ENCODE peak calls at places on chromosomes 2 and 18, in six cellular contexts. One of them, this sample, is unnamed.

GRCh38 chr2:241900251-241901017 is 30.9 kb downstream of the RTP5 start:
- DNase-seq in HFFc6: no peak
- DNase-seq in fibroblast of pulmonary artery: no peak
- DNase-seq in GM20000: no peak
- DNase-seq in PC-9: peak; percentile 25
- DNase-seq in right atrium auricular region: no peak
- DNase-seq in this sample: no peak

GRCh38 chr18:47149457-47150028 is 757 bp downstream of the HDHD2 start:
- DNase-seq in right atrium auricular region: no peak
- DNase-seq in fibroblast of pulmonary artery: no peak
- DNase-seq in GM20000: no peak
- DNase-seq in HFFc6: no peak
- DNase-seq in PC-9: no peak
- DNase-seq in this sample: no peak

GRCh38 chr2:119387381-119388129 is 20.8 kb downstream of the DBI start:
- DNase-seq in PC-9: peak; percentile 57
- DNase-seq in GM20000: peak; percentile 79
- DNase-seq in fibroblast of pulmonary artery: peak; percentile 91
- DNase-seq in right atrium auricular region: peak; percentile 81
- DNase-seq in HFFc6: peak; percentile 14
- DNase-seq in this sample: peak; percentile 73

GRCh38 chr18:42182728-42183700 is 228.0 kb downstream of the PIK3C3 start:
- DNase-seq in GM20000: no peak
- DNase-seq in right atrium auricular region: no peak
- DNase-seq in fibroblast of pulmonary artery: no peak
- DNase-seq in PC-9: no peak
- DNase-seq in HFFc6: peak; percentile 64
- DNase-seq in this sample: no peak

GRCh38 chr18:45755936-45756335 is 32.0 kb downstream of the SLC14A1 start:
- DNase-seq in fibroblast of pulmonary artery: peak; percentile 93
- DNase-seq in right atrium auricular region: peak; percentile 73
- DNase-seq in GM20000: no peak
- DNase-seq in HFFc6: no peak
- DNase-seq in PC-9: no peak
- DNase-seq in this sample: no peak

GRCh38 chr2:158619496-158619895 is 162.7 kb downstream of the PKP4 start:
- DNase-seq in right atrium auricular region: no peak
- DNase-seq in fibroblast of pulmonary artery: peak; percentile 64
- DNase-seq in PC-9: peak; percentile 57
- DNase-seq in GM20000: no peak
- DNase-seq in HFFc6: peak; percentile 46
- DNase-seq in this sample: no peak

GRCh38 chr2:45964226-45964841 is 312.9 kb downstream of the PRKCE start:
- DNase-seq in right atrium auricular region: peak; percentile 71
- DNase-seq in HFFc6: peak; percentile 97
- DNase-seq in PC-9: peak; percentile 100
- DNase-seq in GM20000: no peak
- DNase-seq in fibroblast of pulmonary artery: peak; percentile 92
- DNase-seq in this sample: no peak

GRCh38 chr2:206635016-206635415 is 7.3 kb upstream of the FAM237A start:
- DNase-seq in HFFc6: no peak
- DNase-seq in PC-9: no peak
- DNase-seq in GM20000: no peak
- DNase-seq in right atrium auricular region: no peak
- DNase-seq in fibroblast of pulmonary artery: peak; percentile 4
- DNase-seq in this sample: no peak

GRCh38 chr2:145006957-145007672 is 487.2 kb upstream of the ZEB2 start:
- DNase-seq in HFFc6: peak; percentile 97
- DNase-seq in fibroblast of pulmonary artery: peak; percentile 95
- DNase-seq in PC-9: no peak
- DNase-seq in right atrium auricular region: peak; percentile 83
- DNase-seq in GM20000: no peak
- DNase-seq in this sample: no peak

GRCh38 chr2:128069769-128070168 is 21.2 kb upstream of the UGGT1 start:
- DNase-seq in HFFc6: no peak
- DNase-seq in fibroblast of pulmonary artery: peak; percentile 73
- DNase-seq in right atrium auricular region: no peak
- DNase-seq in PC-9: peak; percentile 35
- DNase-seq in GM20000: no peak
- DNase-seq in this sample: no peak

GRCh38 chr18:2173464-2173863 is 397.8 kb downstream of the METTL4 start:
- DNase-seq in HFFc6: peak; percentile 94
- DNase-seq in GM20000: no peak
- DNase-seq in PC-9: peak; percentile 53
- DNase-seq in right atrium auricular region: peak; percentile 66
- DNase-seq in fibroblast of pulmonary artery: peak; percentile 97
- DNase-seq in this sample: no peak

GRCh38 chr2:37656512-37657423 is 14.7 kb downstream of the CDC42EP3 start:
- DNase-seq in PC-9: no peak
- DNase-seq in GM20000: no peak
- DNase-seq in fibroblast of pulmonary artery: peak; percentile 44
- DNase-seq in HFFc6: no peak
- DNase-seq in right atrium auricular region: no peak
- DNase-seq in this sample: no peak

GRCh38 chr2:162114291-162114690 is 37.8 kb downstream of the GCG start:
- DNase-seq in fibroblast of pulmonary artery: peak; percentile 79
- DNase-seq in HFFc6: no peak
- DNase-seq in PC-9: no peak
- DNase-seq in GM20000: no peak
- DNase-seq in right atrium auricular region: no peak
- DNase-seq in this sample: no peak

GRCh38 chr2:73986085-73986680 is 1.5 kb downstream of the TET3 start:
- DNase-seq in HFFc6: no peak
- DNase-seq in right atrium auricular region: no peak
- DNase-seq in fibroblast of pulmonary artery: no peak
- DNase-seq in GM20000: no peak
- DNase-seq in PC-9: no peak
- DNase-seq in this sample: no peak

GRCh38 chr2:2399390-2399789 is 68.3 kb upstream of the MYT1L start:
- DNase-seq in GM20000: no peak
- DNase-seq in HFFc6: no peak
- DNase-seq in right atrium auricular region: no peak
- DNase-seq in PC-9: no peak
- DNase-seq in fibroblast of pulmonary artery: no peak
- DNase-seq in this sample: no peak

GRCh38 chr18:45464619-45465018 is 150.7 kb upstream of the SLC14A2 start:
- DNase-seq in GM20000: no peak
- DNase-seq in fibroblast of pulmonary artery: no peak
- DNase-seq in PC-9: no peak
- DNase-seq in right atrium auricular region: no peak
- DNase-seq in HFFc6: no peak
- DNase-seq in this sample: no peak

GRCh38 chr2:218032336-218033171 is 29.8 kb upstream of the TNS1 start:
- DNase-seq in GM20000: peak; percentile 11
- DNase-seq in fibroblast of pulmonary artery: no peak
- DNase-seq in PC-9: no peak
- DNase-seq in right atrium auricular region: peak; percentile 55
- DNase-seq in HFFc6: no peak
- DNase-seq in this sample: peak; percentile 30

GRCh38 chr2:74290466-74291216 is 52.6 kb downstream of the SLC4A5 start:
- DNase-seq in right atrium auricular region: no peak
- DNase-seq in PC-9: no peak
- DNase-seq in fibroblast of pulmonary artery: no peak
- DNase-seq in GM20000: peak; percentile 39
- DNase-seq in HFFc6: no peak
- DNase-seq in this sample: peak; percentile 58

GRCh38 chr2:230631470-230631869 is 81.2 kb upstream of the CAB39 start:
- DNase-seq in GM20000: no peak
- DNase-seq in right atrium auricular region: no peak
- DNase-seq in HFFc6: no peak
- DNase-seq in fibroblast of pulmonary artery: no peak
- DNase-seq in PC-9: no peak
- DNase-seq in this sample: no peak
- TF ChIP-seq CTCF in GM20000: no peak
- TF ChIP-seq CTCF in right atrium auricular region: no peak
- TF ChIP-seq CTCF in HFFc6: peak; percentile 31
- TF ChIP-seq CTCF in fibroblast of pulmonary artery: no peak
- TF ChIP-seq CTCF in PC-9: no peak
- TF ChIP-seq CTCF in this sample: no peak

DNA sequence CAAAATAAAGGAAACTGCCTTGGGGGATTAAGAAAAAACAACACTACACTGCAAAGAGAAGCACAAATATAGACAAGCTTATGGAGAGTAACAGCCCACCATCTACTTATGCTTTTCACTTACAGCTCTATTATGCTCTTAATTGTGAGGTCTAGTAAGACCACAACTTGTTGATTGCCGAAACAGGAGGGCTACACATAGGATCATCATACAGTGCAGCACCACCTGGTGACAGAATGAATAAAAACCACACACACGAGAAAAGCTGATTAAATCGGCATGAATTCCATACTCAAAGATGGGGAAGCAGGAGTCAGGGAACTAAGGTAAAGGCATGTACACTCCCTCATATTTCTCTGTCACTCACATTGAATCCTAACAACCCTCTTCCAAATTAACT is 259.2 kb downstream of the IKZF2 start:
- DNase-seq in PC-9: no peak
- DNase-seq in HFFc6: peak; percentile 49
- DNase-seq in right atrium auricular region: no peak
- DNase-seq in GM20000: no peak
- DNase-seq in fibroblast of pulmonary artery: peak; percentile 78
- DNase-seq in this sample: no peak
- TF ChIP-seq CTCF in PC-9: no peak
- TF ChIP-seq CTCF in HFFc6: peak; percentile 78
- TF ChIP-seq CTCF in right atrium auricular region: no peak
- TF ChIP-seq CTCF in GM20000: no peak
- TF ChIP-seq CTCF in fibroblast of pulmonary artery: peak; percentile 63
- TF ChIP-seq CTCF in this sample: no peak

GRCh38 chr2:23312996-23313606 is 71.9 kb upstream of the KLHL29 start:
- DNase-seq in PC-9: no peak
- DNase-seq in right atrium auricular region: no peak
- DNase-seq in HFFc6: no peak
- DNase-seq in fibroblast of pulmonary artery: no peak
- DNase-seq in GM20000: peak; percentile 63
- DNase-seq in this sample: peak; percentile 68
- TF ChIP-seq CTCF in PC-9: peak; percentile 87
- TF ChIP-seq CTCF in right atrium auricular region: no peak
- TF ChIP-seq CTCF in HFFc6: peak; percentile 81
- TF ChIP-seq CTCF in fibroblast of pulmonary artery: peak; percentile 68
- TF ChIP-seq CTCF in GM20000: peak; percentile 74
- TF ChIP-seq CTCF in this sample: peak; percentile 58

DNA sequence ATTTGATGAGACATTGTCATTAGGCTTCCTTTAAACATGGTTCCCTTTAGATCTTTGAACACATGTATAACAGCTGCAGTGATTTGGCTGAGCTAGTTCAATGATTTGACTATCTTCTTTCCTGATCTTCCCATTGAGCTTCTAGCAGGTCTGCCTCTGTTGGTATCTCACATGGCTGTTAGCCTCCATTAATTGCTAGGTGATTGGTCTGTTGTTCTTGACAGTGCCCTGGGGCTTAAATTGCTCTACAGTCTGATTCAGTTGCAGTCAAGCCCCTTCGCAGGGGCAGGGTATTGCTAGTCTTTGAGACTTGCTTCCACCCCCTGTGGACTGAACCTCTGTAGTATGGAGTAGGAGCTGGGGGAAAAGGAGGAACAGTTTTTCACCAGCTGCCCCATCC is 24.1 kb downstream of the SKA1 start:
- DNase-seq in HFFc6: no peak
- DNase-seq in right atrium auricular region: no peak
- DNase-seq in fibroblast of pulmonary artery: no peak
- DNase-seq in PC-9: no peak
- DNase-seq in GM20000: no peak
- DNase-seq in this sample: no peak
- TF ChIP-seq CTCF in HFFc6: no peak
- TF ChIP-seq CTCF in right atrium auricular region: no peak
- TF ChIP-seq CTCF in fibroblast of pulmonary artery: no peak
- TF ChIP-seq CTCF in PC-9: no peak
- TF ChIP-seq CTCF in GM20000: no peak
- TF ChIP-seq CTCF in this sample: no peak

GRCh38 chr2:177029501-177029900 is 183.1 kb upstream of the HNRNPA3 start:
- DNase-seq in GM20000: no peak
- DNase-seq in right atrium auricular region: no peak
- DNase-seq in fibroblast of pulmonary artery: no peak
- DNase-seq in HFFc6: no peak
- DNase-seq in PC-9: no peak
- DNase-seq in this sample: no peak
- TF ChIP-seq CTCF in GM20000: no peak
- TF ChIP-seq CTCF in right atrium auricular region: no peak
- TF ChIP-seq CTCF in fibroblast of pulmonary artery: no peak
- TF ChIP-seq CTCF in HFFc6: no peak
- TF ChIP-seq CTCF in PC-9: peak; percentile 58
- TF ChIP-seq CTCF in this sample: no peak

DNA sequence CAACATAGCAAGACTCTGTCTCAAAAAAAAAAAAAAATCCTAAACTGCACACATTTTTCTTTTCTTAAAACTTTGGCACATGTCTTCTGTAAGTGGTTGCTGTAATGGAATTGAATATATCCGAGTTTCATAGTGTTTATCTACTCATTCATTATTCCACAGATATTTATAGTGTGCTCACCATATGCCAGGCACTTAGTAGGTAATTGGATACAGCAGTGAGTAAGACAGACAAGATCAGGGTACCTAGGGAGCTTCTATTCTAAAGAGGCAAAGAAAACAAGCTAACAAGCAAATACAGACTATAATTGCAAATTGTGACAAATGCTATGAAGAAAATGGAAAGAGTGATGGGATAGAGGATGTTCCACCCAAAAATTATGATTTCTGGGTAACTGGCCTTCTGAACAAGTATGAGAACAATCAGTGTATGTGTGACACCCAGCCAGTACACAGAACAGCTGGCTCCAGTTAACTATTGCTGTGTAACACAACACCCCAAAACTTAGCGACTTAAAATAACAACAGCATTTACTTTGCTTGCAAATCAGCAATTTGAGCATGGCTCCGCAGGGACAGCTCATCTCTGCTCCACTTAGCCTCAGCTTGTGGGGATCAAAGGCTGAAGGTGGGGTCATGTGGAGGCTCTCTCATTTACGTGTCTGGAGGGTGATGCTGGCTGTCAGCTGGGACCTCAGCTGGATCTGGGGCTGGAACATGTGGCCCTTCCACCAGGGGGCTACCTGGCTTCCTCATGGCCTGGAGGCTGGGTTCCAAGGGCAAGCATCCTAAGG is 224.9 kb downstream of the INSIG2 start:
- DNase-seq in HFFc6: no peak
- DNase-seq in GM20000: no peak
- DNase-seq in PC-9: no peak
- DNase-seq in fibroblast of pulmonary artery: no peak
- DNase-seq in right atrium auricular region: no peak
- DNase-seq in this sample: no peak
- TF ChIP-seq CTCF in HFFc6: no peak
- TF ChIP-seq CTCF in GM20000: no peak
- TF ChIP-seq CTCF in PC-9: no peak
- TF ChIP-seq CTCF in fibroblast of pulmonary artery: no peak
- TF ChIP-seq CTCF in right atrium auricular region: no peak
- TF ChIP-seq CTCF in this sample: no peak

GRCh38 chr2:234669611-234670010 is 172.7 kb upstream of the ARL4C start:
- DNase-seq in HFFc6: no peak
- DNase-seq in right atrium auricular region: peak; percentile 26
- DNase-seq in PC-9: no peak
- DNase-seq in GM20000: no peak
- DNase-seq in fibroblast of pulmonary artery: no peak
- DNase-seq in this sample: no peak
- TF ChIP-seq CTCF in HFFc6: peak; percentile 63
- TF ChIP-seq CTCF in right atrium auricular region: no peak
- TF ChIP-seq CTCF in PC-9: peak; percentile 30
- TF ChIP-seq CTCF in GM20000: no peak
- TF ChIP-seq CTCF in fibroblast of pulmonary artery: peak; percentile 26
- TF ChIP-seq CTCF in this sample: no peak

This sample was measured in GM13976.